ENCODE peak calls at places on chromosomes 5 and 9, in eight cellular contexts. F is stimulated activated CD8-positive, alpha-beta memory T cell treated with anti-CD3 and anti-CD28 coated beads, Interleukin-4, amount 100 ng/mL, for 1 hour; S is stimulated activated CD4-positive, alpha-beta T cell treated with anti-CD3 and anti-CD28 coated beads, Interleukin-4, amount 100 ng/mL, for 1 hour; U is NT2/D1; H is GM23248; Z is islet precursor cell; R is activated T-cell treated with anti-CD3 and anti-CD28 coated beads, Interleukin-2, amount 50 U/mL, for 24 hours; N is left ventricle myocardium superior. K is an unnamed sample.
A peak's percentile ranks its signal among the peaks of the same experiment; 100 is the strongest.

GRCh38 chr5:159178978-159179377 is 30.4 kb downstream of the RNF145 start:
- DNase-seq in F (no peak), S (peak; percentile 24), U (no peak), H (peak; percentile 99), Z (no peak), R (no peak), N (no peak), K (no peak)

GRCh38 chr5:143592648-143593047 is 189.2 kb upstream of the NR3C1 start:
- DNase-seq in F (no peak), S (no peak), U (no peak), H (peak; percentile 48), Z (no peak), R (no peak), N (peak; percentile 24), K (no peak)

GRCh38 chr5:134749415-134749814 is 9.2 kb upstream of the DDX46 start:
- DNase-seq in F (no peak), S (no peak), U (no peak), H (no peak), Z (no peak), R (no peak), N (no peak), K (no peak)

GRCh38 chr9:137619240-137620090 is 660 bp downstream of the EHMT1 start:
- DNase-seq in F (no peak), S (peak; percentile 35), U (no peak), H (peak; percentile 76), Z (no peak), R (peak; percentile 58), N (peak; percentile 61), K (peak; percentile 75)

GRCh38 chr5:66362021-66362420 is 217.9 kb downstream of the SREK1 start:
- DNase-seq in F (no peak), S (no peak), U (no peak), H (no peak), Z (no peak), R (no peak), N (no peak), K (no peak)

GRCh38 chr9:82531795-82532194 is 531.1 kb downstream of the RASEF start:
- DNase-seq in F (no peak), S (no peak), U (no peak), H (no peak), Z (no peak), R (no peak), N (no peak), K (no peak)

GRCh38 chr9:17630531-17630949 is 51.7 kb downstream of the SH3GL2 start:
- DNase-seq in F (no peak), S (no peak), U (no peak), H (no peak), Z (peak; percentile 85), R (no peak), N (no peak), K (no peak)

GRCh38 chr5:37807015-37807414 is 32.8 kb downstream of the GDNF start:
- DNase-seq in F (no peak), S (no peak), U (no peak), H (no peak), Z (no peak), R (no peak), N (no peak), K (no peak)

GRCh38 chr9:132880311-132880661 is 1.6 kb downstream of the SPACA9 start:
- DNase-seq in F (no peak), S (no peak), U (no peak), H (peak; percentile 23), Z (no peak), R (no peak), N (no peak), K (no peak)

GRCh38 chr9:114448706-114449105 is 56.6 kb downstream of the WHRN start:
- DNase-seq in F (no peak), S (no peak), U (no peak), H (peak; percentile 68), Z (no peak), R (no peak), N (no peak), K (no peak)

GRCh38 chr5:157384971-157385709 is 74.9 kb upstream of the NIPAL4 start:
- DNase-seq in F (no peak), S (no peak), U (peak; percentile 30), H (peak; percentile 98), Z (peak; percentile 99), R (no peak), N (peak; percentile 50), K (peak; percentile 69)

GRCh38 chr5:54254482-54255198 is 55.7 kb downstream of the ARL15 start:
- DNase-seq in F (no peak), S (no peak), U (no peak), H (peak; percentile 42), Z (no peak), R (no peak), N (peak; percentile 34), K (peak; percentile 21)

K was measured in right cardiac atrium.